ENCODE peak calls at places on chromosomes 11 and 22, in four cellular contexts. J, L, H and A are unnamed samples.

GRCh38 chr11:5631426-5631825 is 6.6 kb downstream of the TRIM34 start:
- DNase-seq in H (no peak), J (no peak), L (no peak), A (no peak)

GRCh38 chr11:112025682-112026081 is 474 bp downstream of the DLAT start:
- DNase-seq in L (no peak), J (peak), H (no peak), A (no peak)

GRCh38 chr11:6979365-6979764 is 40.8 kb downstream of the ZNF214 start:
- DNase-seq in L (no peak), J (peak), H (no peak), A (no peak)

GRCh38 chr11:107816028-107816427 is 42.6 kb downstream of the SLC35F2 start:
- DNase-seq in L (no peak), J (no peak), H (no peak), A (no peak)

GRCh38 chr11:116703421-116703820 is 69.4 kb downstream of the BUD13 start:
- DNase-seq in J (no peak), H (no peak), L (no peak), A (no peak)

GRCh38 chr11:305834-306211 is 1.8 kb upstream of the IFITM2 start:
- DNase-seq in L (no peak), J (no peak), H (no peak), A (no peak)

GRCh38 chr22:50717709-50718351 is 20.2 kb upstream of the ACR start:
- DNase-seq in L (no peak), H (no peak), J (no peak), A (no peak)

GRCh38 chr11:35968386-35969088 is 24.7 kb downstream of the LDLRAD3 start:
- DNase-seq in J (no peak), H (no peak), L (no peak), A (no peak)

GRCh38 chr22:49046546-49047305 is 780.9 kb downstream of the BRD1 start:
- DNase-seq in J (no peak), L (no peak), H (no peak), A (peak)

GRCh38 chr11:96426356-96427103 is 36.7 kb downstream of the JRKL start:
- DNase-seq in J (peak), H (no peak), L (no peak), A (no peak)